ENCODE peak calls at places on chromosomes 16 and 17, in ten cellular contexts. One of them, this sample, is unnamed.

GRCh38 chr17:61467416-61468262 is 15.4 kb downstream of the TBX4 start:
- DNase-seq in RWPE1: no peak
- DNase-seq in heart left ventricle: peak
- DNase-seq in AG04450: no peak
- DNase-seq in endothelial cell: peak
- DNase-seq in pancreas: no peak
- DNase-seq in breast epithelium: peak
- DNase-seq in HFFc6: peak
- DNase-seq in ascending aorta: no peak
- DNase-seq in nephron progenitor cell: peak
- DNase-seq in this sample: no peak

GRCh38 chr17:49843774-49844350 is 4.0 kb downstream of the TAC4 start:
- DNase-seq in endothelial cell: peak
- DNase-seq in heart left ventricle: peak
- DNase-seq in nephron progenitor cell: no peak
- DNase-seq in AG04450: no peak
- DNase-seq in ascending aorta: no peak
- DNase-seq in breast epithelium: no peak
- DNase-seq in HFFc6: no peak
- DNase-seq in pancreas: no peak
- DNase-seq in RWPE1: no peak
- DNase-seq in this sample: peak

GRCh38 chr17:68851875-68852274 is 103.3 kb downstream of the ABCA8 start:
- DNase-seq in breast epithelium: no peak
- DNase-seq in nephron progenitor cell: no peak
- DNase-seq in ascending aorta: no peak
- DNase-seq in RWPE1: no peak
- DNase-seq in endothelial cell: no peak
- DNase-seq in AG04450: no peak
- DNase-seq in heart left ventricle: no peak
- DNase-seq in HFFc6: no peak
- DNase-seq in pancreas: no peak
- DNase-seq in this sample: no peak

GRCh38 chr17:44970136-44970737 is 2.1 kb upstream of the C1QL1 start:
- DNase-seq in breast epithelium: no peak
- DNase-seq in heart left ventricle: peak
- DNase-seq in ascending aorta: no peak
- DNase-seq in AG04450: no peak
- DNase-seq in nephron progenitor cell: peak
- DNase-seq in HFFc6: no peak
- DNase-seq in pancreas: peak
- DNase-seq in RWPE1: no peak
- DNase-seq in endothelial cell: no peak
- DNase-seq in this sample: no peak

GRCh38 chr16:13957197-13958078 is 37.5 kb downstream of the ERCC4 start:
- DNase-seq in ascending aorta: peak
- DNase-seq in RWPE1: peak
- DNase-seq in pancreas: no peak
- DNase-seq in AG04450: peak
- DNase-seq in endothelial cell: no peak
- DNase-seq in breast epithelium: no peak
- DNase-seq in heart left ventricle: peak
- DNase-seq in nephron progenitor cell: peak
- DNase-seq in HFFc6: peak
- DNase-seq in this sample: peak

GRCh38 chr16:50247123-50247905 is 19.0 kb upstream of the ADCY7 start:
- DNase-seq in pancreas: no peak
- DNase-seq in AG04450: no peak
- DNase-seq in RWPE1: no peak
- DNase-seq in heart left ventricle: no peak
- DNase-seq in HFFc6: no peak
- DNase-seq in endothelial cell: no peak
- DNase-seq in ascending aorta: no peak
- DNase-seq in nephron progenitor cell: no peak
- DNase-seq in breast epithelium: no peak
- DNase-seq in this sample: no peak

GRCh38 chr16:86962259-86962658 is 354.9 kb downstream of the C16orf95 start:
- DNase-seq in breast epithelium: no peak
- DNase-seq in AG04450: no peak
- DNase-seq in endothelial cell: no peak
- DNase-seq in nephron progenitor cell: no peak
- DNase-seq in RWPE1: no peak
- DNase-seq in HFFc6: no peak
- DNase-seq in heart left ventricle: no peak
- DNase-seq in pancreas: no peak
- DNase-seq in ascending aorta: no peak
- DNase-seq in this sample: no peak

GRCh38 chr16:75198135-75198600 is 8.8 kb downstream of the CTRB2 start:
- DNase-seq in heart left ventricle: no peak
- DNase-seq in nephron progenitor cell: no peak
- DNase-seq in AG04450: peak
- DNase-seq in HFFc6: no peak
- DNase-seq in breast epithelium: no peak
- DNase-seq in pancreas: peak
- DNase-seq in ascending aorta: no peak
- DNase-seq in endothelial cell: no peak
- DNase-seq in RWPE1: no peak
- DNase-seq in this sample: no peak

GRCh38 chr17:49101054-49101534 is 31.5 kb upstream of the B4GALNT2 start:
- DNase-seq in endothelial cell: no peak
- DNase-seq in HFFc6: peak
- DNase-seq in nephron progenitor cell: no peak
- DNase-seq in pancreas: no peak
- DNase-seq in AG04450: no peak
- DNase-seq in breast epithelium: peak
- DNase-seq in heart left ventricle: no peak
- DNase-seq in ascending aorta: no peak
- DNase-seq in RWPE1: peak
- DNase-seq in this sample: no peak

GRCh38 chr16:30786115-30786935 is 680 bp downstream of the ZNF629 start:
- DNase-seq in RWPE1: peak
- DNase-seq in breast epithelium: no peak
- DNase-seq in ascending aorta: no peak
- DNase-seq in endothelial cell: peak
- DNase-seq in heart left ventricle: no peak
- DNase-seq in HFFc6: peak
- DNase-seq in pancreas: peak
- DNase-seq in AG04450: no peak
- DNase-seq in nephron progenitor cell: peak
- DNase-seq in this sample: peak

GRCh38 chr16:57271063-57271345 is 13.5 kb downstream of the PLLP start:
- DNase-seq in heart left ventricle: no peak
- DNase-seq in AG04450: no peak
- DNase-seq in RWPE1: no peak
- DNase-seq in pancreas: peak
- DNase-seq in HFFc6: no peak
- DNase-seq in endothelial cell: no peak
- DNase-seq in ascending aorta: no peak
- DNase-seq in breast epithelium: no peak
- DNase-seq in nephron progenitor cell: no peak
- DNase-seq in this sample: no peak
- TF ChIP-seq CTCF in heart left ventricle: no peak
- TF ChIP-seq CTCF in AG04450: no peak
- TF ChIP-seq CTCF in RWPE1: no peak
- TF ChIP-seq CTCF in pancreas: no peak
- TF ChIP-seq CTCF in HFFc6: no peak
- TF ChIP-seq CTCF in endothelial cell: no peak
- TF ChIP-seq CTCF in ascending aorta: no peak
- TF ChIP-seq CTCF in breast epithelium: no peak
- TF ChIP-seq CTCF in nephron progenitor cell: no peak
- TF ChIP-seq CTCF in this sample: no peak

GRCh38 chr17:76594676-76595075 is 9.0 kb upstream of the ST6GALNAC2 start:
- DNase-seq in AG04450: no peak
- DNase-seq in breast epithelium: no peak
- DNase-seq in endothelial cell: no peak
- DNase-seq in RWPE1: no peak
- DNase-seq in nephron progenitor cell: no peak
- DNase-seq in pancreas: no peak
- DNase-seq in HFFc6: no peak
- DNase-seq in ascending aorta: no peak
- DNase-seq in heart left ventricle: no peak
- DNase-seq in this sample: no peak

GRCh38 chr17:76597156-76598003 is 11.7 kb upstream of the ST6GALNAC2 start:
- DNase-seq in AG04450: no peak
- DNase-seq in endothelial cell: no peak
- DNase-seq in HFFc6: no peak
- DNase-seq in pancreas: no peak
- DNase-seq in ascending aorta: no peak
- DNase-seq in nephron progenitor cell: no peak
- DNase-seq in heart left ventricle: no peak
- DNase-seq in RWPE1: peak
- DNase-seq in breast epithelium: no peak
- DNase-seq in this sample: no peak

GRCh38 chr17:76593964-76594363 is 8.3 kb upstream of the ST6GALNAC2 start:
- DNase-seq in HFFc6: no peak
- DNase-seq in endothelial cell: no peak
- DNase-seq in ascending aorta: no peak
- DNase-seq in AG04450: no peak
- DNase-seq in nephron progenitor cell: no peak
- DNase-seq in pancreas: no peak
- DNase-seq in RWPE1: no peak
- DNase-seq in breast epithelium: no peak
- DNase-seq in heart left ventricle: no peak
- DNase-seq in this sample: no peak

GRCh38 chr17:76598004-76598439 is 12.4 kb upstream of the ST6GALNAC2 start:
- DNase-seq in pancreas: no peak
- DNase-seq in nephron progenitor cell: no peak
- DNase-seq in endothelial cell: no peak
- DNase-seq in AG04450: no peak
- DNase-seq in HFFc6: no peak
- DNase-seq in breast epithelium: no peak
- DNase-seq in RWPE1: no peak
- DNase-seq in ascending aorta: no peak
- DNase-seq in heart left ventricle: no peak
- DNase-seq in this sample: no peak

DNA sequence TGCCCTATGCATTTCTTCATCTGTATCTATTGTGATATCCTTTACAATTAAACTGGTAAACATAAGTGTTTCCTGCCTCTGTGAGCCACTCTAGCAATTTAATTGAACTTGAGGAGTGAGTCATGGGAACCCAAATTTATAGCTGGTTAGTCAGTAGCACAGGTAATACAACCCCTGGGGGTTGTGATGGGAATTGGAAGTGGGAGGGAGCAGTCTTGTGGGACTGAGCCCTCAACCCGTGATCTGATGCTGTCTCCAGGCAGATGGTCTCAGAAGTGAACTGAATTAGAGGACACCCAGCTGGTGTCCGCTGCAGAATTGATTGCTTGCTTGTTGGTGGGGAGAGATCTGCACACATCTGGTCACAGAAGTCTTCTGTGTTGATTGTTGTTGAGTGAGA is 7.7 kb upstream of the ST6GALNAC2 start:
- DNase-seq in AG04450: no peak
- DNase-seq in breast epithelium: no peak
- DNase-seq in nephron progenitor cell: no peak
- DNase-seq in RWPE1: peak
- DNase-seq in pancreas: no peak
- DNase-seq in HFFc6: peak
- DNase-seq in ascending aorta: no peak
- DNase-seq in heart left ventricle: no peak
- DNase-seq in endothelial cell: no peak
- DNase-seq in this sample: no peak
- TF ChIP-seq CTCF in AG04450: no peak
- TF ChIP-seq CTCF in breast epithelium: no peak
- TF ChIP-seq CTCF in nephron progenitor cell: no peak
- TF ChIP-seq CTCF in RWPE1: no peak
- TF ChIP-seq CTCF in pancreas: no peak
- TF ChIP-seq CTCF in HFFc6: peak
- TF ChIP-seq CTCF in ascending aorta: no peak
- TF ChIP-seq CTCF in heart left ventricle: no peak
- TF ChIP-seq CTCF in endothelial cell: no peak
- TF ChIP-seq CTCF in this sample: no peak

DNA sequence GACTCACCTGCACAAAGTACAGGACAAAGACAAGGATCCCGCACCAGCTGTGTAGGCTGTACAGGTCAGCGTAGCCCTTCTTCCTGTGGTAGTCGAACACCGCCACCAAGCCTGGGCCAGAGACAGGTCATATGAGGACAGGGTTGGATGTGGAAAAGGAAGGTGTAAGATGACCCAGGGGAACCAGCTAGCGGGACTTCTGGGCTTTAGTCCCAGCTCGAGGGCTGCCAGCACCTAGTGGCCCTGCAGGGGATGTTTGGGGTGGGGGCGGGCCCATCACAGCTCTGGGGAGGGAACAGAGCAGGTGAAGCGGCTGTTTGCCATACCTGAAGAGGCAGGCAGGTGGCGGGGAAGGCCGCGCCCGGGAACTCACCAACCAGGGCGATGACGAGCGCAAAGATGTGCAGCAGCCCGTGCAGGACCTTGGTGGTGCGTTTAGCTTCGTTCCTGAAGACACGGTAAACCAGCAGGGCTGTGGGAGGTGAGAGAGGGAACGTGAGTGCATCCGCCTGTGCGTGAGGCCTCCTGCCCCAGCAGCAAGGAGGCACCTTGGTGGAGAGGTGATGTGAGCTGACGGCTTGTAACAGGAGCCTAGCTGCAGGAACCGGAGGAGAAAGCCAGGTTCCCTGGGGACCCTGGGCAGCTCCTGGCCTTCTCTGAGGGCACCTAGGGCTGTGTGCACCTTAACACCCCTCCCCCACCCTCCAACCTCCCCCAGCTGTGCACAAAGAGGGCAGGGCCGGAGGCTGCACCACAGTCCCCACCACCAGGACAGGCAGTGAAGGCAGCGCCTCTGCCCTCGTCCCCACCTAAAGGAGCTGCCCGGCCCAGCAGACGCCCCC is 10.2 kb downstream of the CYB561 start:
- DNase-seq in nephron progenitor cell: no peak
- DNase-seq in breast epithelium: peak
- DNase-seq in HFFc6: no peak
- DNase-seq in ascending aorta: peak
- DNase-seq in pancreas: peak
- DNase-seq in heart left ventricle: no peak
- DNase-seq in endothelial cell: no peak
- DNase-seq in AG04450: no peak
- DNase-seq in RWPE1: peak
- DNase-seq in this sample: peak
- TF ChIP-seq CTCF in nephron progenitor cell: no peak
- TF ChIP-seq CTCF in breast epithelium: peak
- TF ChIP-seq CTCF in HFFc6: peak
- TF ChIP-seq CTCF in ascending aorta: no peak
- TF ChIP-seq CTCF in pancreas: no peak
- TF ChIP-seq CTCF in heart left ventricle: no peak
- TF ChIP-seq CTCF in endothelial cell: no peak
- TF ChIP-seq CTCF in AG04450: no peak
- TF ChIP-seq CTCF in RWPE1: no peak
- TF ChIP-seq CTCF in this sample: no peak

DNA sequence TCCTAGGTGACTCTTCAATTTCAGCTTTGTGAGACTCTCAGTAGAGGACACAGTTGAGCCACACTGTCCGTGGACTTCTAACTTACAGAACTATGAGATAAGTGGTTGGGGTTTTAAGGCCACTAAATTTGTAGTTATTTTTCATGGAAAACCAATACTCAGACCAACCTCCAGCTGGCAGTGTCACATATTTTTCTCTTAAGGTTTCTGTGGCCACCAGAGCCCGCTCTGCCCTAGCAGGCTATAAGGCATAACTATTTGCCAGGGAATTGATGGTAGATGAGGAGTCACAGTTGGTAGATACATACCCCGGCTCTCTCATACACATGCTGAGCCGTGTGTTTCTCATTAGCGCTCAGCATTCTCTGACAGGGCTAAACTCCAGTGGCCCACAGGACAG is 336.8 kb upstream of the MON1B start:
- DNase-seq in HFFc6: no peak
- DNase-seq in breast epithelium: no peak
- DNase-seq in pancreas: no peak
- DNase-seq in endothelial cell: no peak
- DNase-seq in ascending aorta: no peak
- DNase-seq in heart left ventricle: no peak
- DNase-seq in AG04450: no peak
- DNase-seq in RWPE1: no peak
- DNase-seq in nephron progenitor cell: no peak
- DNase-seq in this sample: no peak
- TF ChIP-seq CTCF in HFFc6: no peak
- TF ChIP-seq CTCF in breast epithelium: no peak
- TF ChIP-seq CTCF in pancreas: no peak
- TF ChIP-seq CTCF in endothelial cell: no peak
- TF ChIP-seq CTCF in ascending aorta: no peak
- TF ChIP-seq CTCF in heart left ventricle: peak
- TF ChIP-seq CTCF in AG04450: peak
- TF ChIP-seq CTCF in RWPE1: no peak
- TF ChIP-seq CTCF in nephron progenitor cell: no peak
- TF ChIP-seq CTCF in this sample: no peak

This sample was measured in GM20000.